ENCODE peak calls at places on chromosomes 1 and 21, in seven cellular contexts. D, M, Z, X, O, R and V are unnamed samples.

GRCh38 chr1:209844695-209845404 is 17.1 kb downstream of the UTP25 start:
- DNase-seq in D (no peak), M (no peak), Z (peak; percentile 21), X (no peak), O (no peak), R (no peak), V (no peak)

GRCh38 chr1:10906866-10907519 is 105.5 kb upstream of the TARDBP start:
- DNase-seq in D (peak; percentile 52), M (no peak), Z (no peak), X (no peak), O (no peak), R (no peak), V (peak; percentile 68)

GRCh38 chr1:223175032-223175431 is 32.0 kb upstream of the TLR5 start:
- DNase-seq in D (peak; percentile 62), M (no peak), Z (no peak), X (no peak), O (no peak), R (no peak), V (no peak)

GRCh38 chr1:221165331-221166161 is 286.3 kb downstream of the HLX start:
- DNase-seq in D (no peak), M (no peak), Z (no peak), X (no peak), O (no peak), R (no peak), V (no peak)

GRCh38 chr1:109466440-109467300 is at the start of gene SYPL2:
- DNase-seq in D (peak; percentile 85), M (no peak), Z (peak; percentile 20), X (no peak), O (no peak), R (peak; percentile 30), V (no peak)

GRCh38 chr1:66532798-66533783 is 862 bp upstream of the SGIP1 start:
- DNase-seq in D (peak; percentile 81), M (no peak), Z (peak; percentile 92), X (peak; percentile 44), O (no peak), R (peak; percentile 28), V (peak; percentile 84)

GRCh38 chr1:187257476-187257875 is 428.7 kb downstream of the PLA2G4A start:
- DNase-seq in D (no peak), M (no peak), Z (no peak), X (no peak), O (no peak), R (no peak), V (no peak)

GRCh38 chr1:184892116-184892515 is 82.2 kb downstream of the NIBAN1 start:
- DNase-seq in D (no peak), M (no peak), Z (peak; percentile 50), X (no peak), O (no peak), R (peak; percentile 42), V (no peak)

GRCh38 chr21:41459884-41460534 is 34.0 kb downstream of the MX1 start:
- DNase-seq in D (no peak), M (no peak), Z (no peak), X (no peak), O (no peak), R (no peak), V (no peak)

GRCh38 chr1:178151831-178152230 is 57.9 kb downstream of the RASAL2 start:
- DNase-seq in D (no peak), M (no peak), Z (no peak), X (no peak), O (no peak), R (no peak), V (no peak)

GRCh38 chr1:155880856-155881255 is 21.5 kb downstream of the SYT11 start:
- DNase-seq in D (no peak), M (no peak), Z (no peak), X (no peak), O (no peak), R (no peak), V (no peak)

GRCh38 chr1:155880251-155880650 is 20.9 kb downstream of the SYT11 start:
- DNase-seq in D (no peak), M (no peak), Z (no peak), X (no peak), O (no peak), R (no peak), V (no peak)

GRCh38 chr1:155884028-155884950 is 24.9 kb downstream of the SYT11 start:
- DNase-seq in D (no peak), M (no peak), Z (no peak), X (no peak), O (no peak), R (no peak), V (no peak)

GRCh38 chr1:155882235-155882634 is 22.9 kb downstream of the SYT11 start:
- DNase-seq in D (no peak), M (peak; percentile 27), Z (no peak), X (no peak), O (no peak), R (no peak), V (no peak)

DNA sequence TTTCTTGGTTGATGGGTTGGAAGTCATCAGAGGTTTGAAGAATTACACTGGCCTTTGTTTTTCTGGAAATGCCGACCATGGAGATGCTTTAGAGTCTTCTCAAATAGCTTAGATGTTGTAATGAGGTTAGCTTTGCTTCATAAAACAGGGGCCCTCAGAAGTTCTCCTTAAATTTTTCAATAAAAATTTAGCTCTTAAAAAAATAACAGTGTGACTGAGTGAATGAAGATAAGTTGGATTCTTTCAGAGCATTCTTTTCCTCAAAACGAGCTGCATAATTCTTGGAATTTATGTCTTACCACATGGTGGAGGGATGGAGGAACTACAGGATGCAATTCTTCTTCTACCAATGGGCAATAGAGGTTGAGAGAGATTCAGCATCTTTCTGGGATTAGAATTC is 23.4 kb downstream of the SYT11 start:
- DNase-seq in D (no peak), M (no peak), Z (no peak), X (no peak), O (no peak), R (no peak), V (no peak)
- TF ChIP-seq CTCF in D (peak; percentile 36), M (no peak), Z (no peak), X (no peak), O (no peak), R (no peak), V (no peak)

DNA sequence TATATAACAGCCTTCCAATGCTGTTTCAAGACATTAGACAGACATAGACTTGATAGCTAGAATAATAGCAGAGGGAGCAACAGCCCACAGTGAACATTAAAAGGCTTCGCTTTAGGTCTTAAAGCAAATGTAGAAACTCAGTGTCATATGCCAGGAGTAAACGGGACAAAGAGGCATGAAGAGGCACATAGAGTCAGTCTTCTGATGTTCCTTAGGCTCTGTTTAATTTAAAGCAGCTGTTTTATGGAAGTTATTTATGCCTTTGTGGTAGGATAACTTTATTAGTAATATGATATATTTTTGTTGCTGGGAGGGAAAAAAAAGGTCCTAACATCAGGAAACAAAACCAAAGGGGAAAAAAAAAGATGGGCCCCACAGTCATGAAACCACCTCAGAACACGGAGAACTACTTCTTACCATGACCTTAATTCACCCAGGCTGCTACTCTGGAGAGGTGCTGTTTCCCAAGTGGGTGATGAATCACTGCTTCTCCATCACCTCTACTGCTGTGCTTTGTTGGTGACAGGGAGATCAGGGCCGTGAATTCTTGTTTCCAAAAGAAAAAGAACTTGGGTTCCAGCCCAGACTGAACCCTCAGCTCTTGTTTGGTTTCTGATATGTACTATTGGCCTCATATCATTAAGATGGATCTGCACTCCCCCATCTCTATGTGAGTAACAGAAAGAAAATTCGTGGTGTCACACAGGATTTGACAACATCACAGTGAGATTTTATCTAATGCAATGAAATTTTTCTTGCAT is 616.9 kb downstream of the KIF26B start:
- DNase-seq in D (no peak), M (no peak), Z (peak; percentile 99), X (peak; percentile 91), O (no peak), R (no peak), V (no peak)
- TF ChIP-seq CTCF in D (no peak), M (no peak), Z (no peak), X (no peak), O (no peak), R (no peak), V (no peak)

GRCh38 chr1:16944038-16944437 is 22.3 kb downstream of the CROCC start:
- DNase-seq in D (no peak), M (no peak), Z (no peak), X (no peak), O (no peak), R (no peak), V (no peak)

GRCh38 chr1:16938351-16939321 is 16.9 kb downstream of the CROCC start:
- DNase-seq in D (peak; percentile 89), M (no peak), Z (no peak), X (no peak), O (no peak), R (no peak), V (no peak)
- TF ChIP-seq CTCF in D (no peak), M (no peak), Z (no peak), X (no peak), O (no peak), R (no peak), V (no peak)

DNA sequence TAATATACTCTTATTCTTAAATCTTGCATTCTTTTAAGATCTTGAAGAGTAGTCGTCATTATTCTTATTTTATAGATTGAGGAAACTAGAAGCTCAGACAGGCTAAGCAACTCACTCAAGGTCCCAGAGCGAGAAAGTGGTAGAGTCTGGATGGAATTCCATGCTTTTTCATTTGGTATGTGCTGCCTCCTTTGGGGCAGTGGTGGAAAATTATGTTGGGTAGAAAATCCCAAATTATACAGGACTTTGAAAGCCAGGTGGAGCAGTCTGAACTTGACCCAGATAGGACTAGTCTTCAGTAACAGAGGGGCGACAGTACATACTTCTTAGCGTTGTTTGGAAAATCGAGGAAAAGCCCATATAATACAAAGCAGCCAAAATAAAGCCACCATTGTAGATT is 205.6 kb downstream of the ATG4C start:
- DNase-seq in D (peak; percentile 59), M (no peak), Z (no peak), X (no peak), O (no peak), R (no peak), V (no peak)
- TF ChIP-seq CTCF in D (peak; percentile 77), M (no peak), Z (peak; percentile 27), X (peak; percentile 12), O (no peak), R (no peak), V (peak; percentile 67)

GRCh38 chr1:45430486-45430885 is 60.5 kb downstream of the TESK2 start:
- DNase-seq in D (no peak), M (no peak), Z (no peak), X (no peak), O (no peak), R (no peak), V (no peak)
- TF ChIP-seq CTCF in D (no peak), M (no peak), Z (no peak), X (no peak), O (no peak), R (no peak), V (no peak)

DNA sequence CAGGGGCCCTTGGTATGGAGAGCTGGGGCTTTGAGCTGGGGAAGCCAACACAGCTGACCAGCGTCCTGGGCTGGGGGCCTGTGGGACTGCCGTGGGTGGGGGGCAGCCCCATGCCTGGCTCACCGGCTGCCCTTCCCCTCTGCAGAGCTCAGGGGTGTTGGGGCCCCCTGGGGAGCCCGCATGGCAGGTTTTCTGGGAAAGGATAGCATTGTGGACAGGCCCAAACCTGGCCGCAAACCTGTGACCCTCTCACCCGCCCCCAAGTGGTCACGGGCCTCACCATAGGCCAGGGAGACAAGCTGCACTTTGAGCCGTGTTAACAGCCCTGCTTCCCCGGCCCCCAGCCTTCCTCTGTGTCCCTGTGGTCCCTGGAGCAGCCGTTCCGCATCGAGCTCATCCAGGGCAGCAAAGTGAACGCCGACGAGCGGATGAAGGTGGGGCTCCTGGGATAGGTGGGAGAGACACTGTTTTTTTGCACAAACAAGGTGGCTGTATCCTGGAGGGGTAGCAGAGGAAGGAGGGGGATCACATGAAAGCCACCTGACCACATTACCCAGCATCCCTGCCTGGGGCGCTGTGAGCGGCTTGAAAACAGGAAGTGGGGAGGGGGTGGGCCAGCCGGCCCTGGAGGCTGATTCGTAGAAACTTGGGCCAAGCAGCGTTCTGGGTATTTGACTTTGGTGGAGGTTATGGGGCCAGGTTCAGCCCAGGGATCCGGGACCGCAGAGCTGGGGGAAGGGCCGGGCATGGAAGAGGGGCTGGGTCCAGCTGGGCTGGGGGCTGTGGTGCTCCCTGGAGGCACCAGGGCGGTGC is 65.9 kb downstream of the PIK3CD start:
- DNase-seq in D (peak; percentile 87), M (peak; percentile 48), Z (no peak), X (no peak), O (no peak), R (peak; percentile 98), V (no peak)
- TF ChIP-seq CTCF in D (no peak), M (no peak), Z (no peak), X (no peak), O (no peak), R (no peak), V (no peak)